ENCODE peak calls at places on chromosome 17, in seven cellular contexts. Y is transverse colon; Z is GM23248; K is A549; F is heart right ventricle; J is CD8-positive, alpha-beta T cell; G is uterus. L is an unnamed sample.

GRCh38 chr17:73826181-73826871 is 182.1 kb upstream of the SDK2 start:
- DNase-seq in Y (no peak), Z (no peak), K (no peak), F (no peak), J (no peak), G (no peak), L (no peak)

GRCh38 chr17:28897769-28898259 is 281 bp upstream of the FLOT2 start:
- DNase-seq in Y (no peak), Z (no peak), K (no peak), F (no peak), J (peak; percentile 49), G (no peak), L (no peak)

GRCh38 chr17:45246861-45247428 is 14.9 kb downstream of the SPATA32 start:
- DNase-seq in Y (no peak), Z (peak; percentile 32), K (peak; percentile 56), F (no peak), J (no peak), G (no peak), L (peak; percentile 69)

GRCh38 chr17:64599187-64599676 is 62.9 kb downstream of the SMURF2 start:
- DNase-seq in Y (peak; percentile 29), Z (no peak), K (no peak), F (no peak), J (peak; percentile 60), G (no peak), L (no peak)

GRCh38 chr17:41651625-41652460 is 27.5 kb upstream of the KRT17 start:
- DNase-seq in Y (peak; percentile 90), Z (no peak), K (peak; percentile 56), F (no peak), J (no peak), G (no peak), L (no peak)

GRCh38 chr17:50453901-50454300 is 14.8 kb downstream of the CHAD start:
- DNase-seq in Y (no peak), Z (no peak), K (no peak), F (no peak), J (no peak), G (no peak), L (no peak)

GRCh38 chr17:68094481-68095078 is 59.0 kb downstream of the KPNA2 start:
- DNase-seq in Y (no peak), Z (no peak), K (no peak), F (no peak), J (no peak), G (no peak), L (no peak)

GRCh38 chr17:45893725-45894021 is 681 bp upstream of the MAPT start:
- DNase-seq in Y (no peak), Z (no peak), K (no peak), F (no peak), J (no peak), G (no peak), L (no peak)

GRCh38 chr17:1188812-1189211 is 9.0 kb upstream of the ABR start:
- DNase-seq in Y (peak; percentile 71), Z (peak; percentile 87), K (no peak), F (peak; percentile 77), J (no peak), G (peak; percentile 91), L (no peak)

GRCh38 chr17:58809564-58809936 is 53.9 kb downstream of the PPM1E start:
- DNase-seq in Y (no peak), Z (no peak), K (no peak), F (no peak), J (no peak), G (no peak), L (no peak)

GRCh38 chr17:50708050-50709000 is 611 bp upstream of the ANKRD40 start:
- DNase-seq in Y (no peak), Z (peak; percentile 45), K (peak; percentile 44), F (no peak), J (no peak), G (no peak), L (no peak)

GRCh38 chr17:32596206-32596605 is 109.4 kb downstream of the CDK5R1 start:
- DNase-seq in Y (no peak), Z (no peak), K (no peak), F (no peak), J (no peak), G (no peak), L (no peak)

GRCh38 chr17:35243459-35244204 is 760 bp downstream of the SLFN5 start:
- DNase-seq in Y (peak; percentile 55), Z (peak; percentile 86), K (peak; percentile 41), F (peak; percentile 33), J (peak; percentile 61), G (peak; percentile 56), L (no peak)

GRCh38 chr17:17808706-17809432 is 27.9 kb downstream of the SREBF1 start:
- DNase-seq in Y (no peak), Z (peak; percentile 49), K (peak; percentile 64), F (no peak), J (no peak), G (no peak), L (no peak)

GRCh38 chr17:77869041-77869595 is 89.4 kb upstream of the TNRC6C start:
- DNase-seq in Y (no peak), Z (no peak), K (no peak), F (no peak), J (no peak), G (no peak), L (no peak)

GRCh38 chr17:72976971-72977767 is 115.3 kb downstream of the SLC39A11 start:
- DNase-seq in Y (peak; percentile 23), Z (peak; percentile 92), K (peak; percentile 44), F (peak; percentile 40), J (no peak), G (peak; percentile 45), L (no peak)

GRCh38 chr17:49910094-49910857 is 58.7 kb upstream of the DLX4 start:
- DNase-seq in Y (no peak), Z (peak; percentile 67), K (peak; percentile 39), F (no peak), J (no peak), G (no peak), L (no peak)

GRCh38 chr17:67862614-67863217 is 37.4 kb downstream of the BPTF start:
- DNase-seq in Y (no peak), Z (peak; percentile 11), K (no peak), F (no peak), J (no peak), G (no peak), L (no peak)

GRCh38 chr17:8820311-8821010 is 21.3 kb upstream of the MFSD6L start:
- DNase-seq in Y (no peak), Z (peak; percentile 34), K (no peak), F (no peak), J (no peak), G (no peak), L (no peak)

GRCh38 chr17:39082482-39082881 is 69.0 kb downstream of the PLXDC1 start:
- DNase-seq in Y (no peak), Z (peak; percentile 53), K (no peak), F (no peak), J (no peak), G (no peak), L (no peak)

GRCh38 chr17:39081851-39082250 is 69.6 kb downstream of the PLXDC1 start:
- DNase-seq in Y (no peak), Z (no peak), K (no peak), F (no peak), J (no peak), G (no peak), L (no peak)

GRCh38 chr17:39080416-39081179 is 70.8 kb downstream of the PLXDC1 start:
- DNase-seq in Y (peak; percentile 18), Z (peak; percentile 86), K (no peak), F (peak; percentile 56), J (no peak), G (peak; percentile 65), L (no peak)

GRCh38 chr17:39083270-39083669 is 68.2 kb downstream of the PLXDC1 start:
- DNase-seq in Y (no peak), Z (no peak), K (no peak), F (no peak), J (no peak), G (no peak), L (no peak)

GRCh38 chr17:39084558-39084957 is 66.9 kb downstream of the PLXDC1 start:
- DNase-seq in Y (no peak), Z (no peak), K (no peak), F (no peak), J (no peak), G (no peak), L (no peak)
- H3K4me1 ChIP-seq in Y (no peaks in the 10 kb centered on the region), Z (peaks cover 24% of the 10 kb centered on the region), K (no peaks in the 10 kb centered on the region), F (peaks cover 30% of the 10 kb centered on the region), J (peaks cover 7% of the 10 kb centered on the region), G (no peaks in the 10 kb centered on the region), L (no peaks in the 10 kb centered on the region)

GRCh38 chr17:70804161-70804560 is 634.8 kb downstream of the KCNJ2 start:
- DNase-seq in Y (no peak), Z (peak; percentile 63), K (no peak), F (no peak), J (no peak), G (no peak), L (no peak)
- H3K9me3 ChIP-seq in Y (no peaks in the 10 kb centered on the region), Z (no peaks in the 10 kb centered on the region), K (peaks cover 3% of the 10 kb centered on the region), F (no peaks in the 10 kb centered on the region), J (no peaks in the 10 kb centered on the region), G (no peaks in the 10 kb centered on the region), L (peaks cover 4% of the 10 kb centered on the region)

GRCh38 chr17:47650525-47651522 is 1.1 kb downstream of the KPNB1 start:
- DNase-seq in Y (peak; percentile 96), Z (peak; percentile 98), K (peak; percentile 99), F (peak; percentile 97), J (peak; percentile 91), G (peak; percentile 94), L (peak; percentile 100)
- H3K4me1 ChIP-seq in Y (peaks cover 22% of the 10 kb centered on the region), Z (peaks cover 43% of the 10 kb centered on the region), K (peaks cover 46% of the 10 kb centered on the region), F (peaks cover 83% of the 10 kb centered on the region), J (peaks cover 54% of the 10 kb centered on the region), G (peaks cover 7% of the 10 kb centered on the region), L (peaks cover 29% of the 10 kb centered on the region)

GRCh38 chr17:83150369-83151055 is 71.1 kb downstream of the METRNL start:
- DNase-seq in Y (no peak), Z (no peak), K (no peak), F (no peak), J (no peak), G (no peak), L (no peak)

GRCh38 chr17:83149326-83149725 is 69.9 kb downstream of the METRNL start:
- DNase-seq in Y (no peak), Z (no peak), K (no peak), F (no peak), J (no peak), G (no peak), L (no peak)

GRCh38 chr17:83147285-83147684 is 67.9 kb downstream of the METRNL start:
- DNase-seq in Y (no peak), Z (no peak), K (no peak), F (no peak), J (no peak), G (no peak), L (no peak)

GRCh38 chr17:83149761-83150251 is 70.4 kb downstream of the METRNL start:
- DNase-seq in Y (no peak), Z (peak; percentile 63), K (no peak), F (no peak), J (no peak), G (no peak), L (no peak)

DNA sequence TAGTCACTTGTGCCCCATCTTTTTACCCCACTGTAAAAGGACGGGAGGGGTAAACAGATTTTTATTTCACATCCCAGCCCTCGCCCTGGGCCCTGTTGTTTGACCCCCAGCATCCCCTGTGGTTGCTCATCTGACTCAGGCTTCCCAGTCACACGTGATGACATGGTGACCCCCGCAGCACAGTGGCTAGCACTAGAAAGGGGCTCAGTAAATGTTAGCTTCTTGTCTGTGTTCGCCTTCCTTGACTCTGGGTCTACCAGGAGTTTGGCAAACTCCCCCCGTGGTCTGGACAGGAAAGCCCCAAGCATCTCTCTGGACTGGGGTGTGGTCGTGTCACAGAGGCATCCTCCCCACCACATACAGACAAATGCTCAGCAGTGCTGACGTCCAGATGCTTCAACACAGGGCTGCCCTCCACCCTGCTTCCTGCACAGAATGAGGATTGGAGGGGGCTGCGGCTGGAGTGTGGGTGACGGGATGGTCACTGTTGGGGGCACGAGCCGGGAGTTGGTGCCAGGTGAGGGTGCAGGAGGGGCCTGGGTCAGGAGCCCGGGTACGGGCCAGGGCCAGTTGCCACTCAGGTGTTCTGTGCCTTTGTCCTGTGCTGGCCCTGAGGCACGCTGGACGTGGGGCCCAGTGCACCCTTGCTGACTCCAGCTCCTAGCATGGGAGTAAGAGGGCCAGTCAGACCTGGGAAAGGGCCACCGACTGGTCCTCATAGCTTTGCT is 69.1 kb downstream of the METRNL start:
- DNase-seq in Y (no peak), Z (no peak), K (no peak), F (no peak), J (no peak), G (no peak), L (no peak)
- H3K9me3 ChIP-seq in Y (no peaks in the 10 kb centered on the region), Z (no peaks in the 10 kb centered on the region), K (no peaks in the 10 kb centered on the region), F (no peaks in the 10 kb centered on the region), J (no peaks in the 10 kb centered on the region), G (no peaks in the 10 kb centered on the region), L (no peaks in the 10 kb centered on the region)